ENCODE peak calls at places on chromosomes 5 and 9, in seven cellular contexts. J is A172; E is stimulated activated CD8-positive, alpha-beta memory T cell treated with anti-CD3 and anti-CD28 coated beads, Interleukin-12 subunit alpha, Interleukin-12 subunit beta, amount 100 ng/mL, for 1 hour; U is HFFc6; Q is AG09309; X is activated naive CD8-positive, alpha-beta T cell treated with anti-CD3 and anti-CD28 coated beads for 36 hours; R is osteocyte. B is an unnamed sample.

GRCh38 chr5:13987843-13988464 is 43.5 kb upstream of the DNAH5 start:
- DNase-seq in J (peak; percentile 81), E (no peak), U (peak; percentile 59), Q (no peak), X (peak; percentile 14), R (no peak), B (peak; percentile 46)

GRCh38 chr5:16864566-16864965 is 71.5 kb downstream of the MYO10 start:
- DNase-seq in J (no peak), E (no peak), U (no peak), Q (no peak), X (no peak), R (no peak), B (no peak)

GRCh38 chr5:176780951-176781350 is 29.4 kb upstream of the UNC5A start:
- DNase-seq in J (no peak), E (no peak), U (no peak), Q (no peak), X (no peak), R (peak; percentile 62), B (no peak)

GRCh38 chr5:151041577-151042268 is 21.3 kb downstream of the GPX3 start:
- DNase-seq in J (no peak), E (no peak), U (no peak), Q (no peak), X (no peak), R (no peak), B (no peak)

GRCh38 chr5:108747111-108748009 is at the start of gene FER:
- DNase-seq in J (peak; percentile 88), E (peak; percentile 16), U (peak; percentile 67), Q (no peak), X (peak; percentile 30), R (no peak), B (peak; percentile 35)

GRCh38 chr9:70940605-70941004 is 180.8 kb downstream of the TRPM3 start:
- DNase-seq in J (no peak), E (no peak), U (no peak), Q (no peak), X (no peak), R (no peak), B (no peak)

GRCh38 chr9:130289711-130290241 is 24.2 kb downstream of the HMCN2 start:
- DNase-seq in J (no peak), E (no peak), U (no peak), Q (no peak), X (no peak), R (no peak), B (no peak)

GRCh38 chr9:116081437-116082110 is 72.0 kb upstream of the PAPPA start:
- DNase-seq in J (no peak), E (no peak), U (no peak), Q (no peak), X (no peak), R (no peak), B (no peak)

GRCh38 chr5:57368010-57368409 is 114.6 kb downstream of the ACTBL2 start:
- DNase-seq in J (peak; percentile 6), E (no peak), U (peak; percentile 25), Q (peak; percentile 38), X (no peak), R (no peak), B (no peak)

GRCh38 chr5:137310051-137310730 is 188.9 kb downstream of the SPOCK1 start:
- DNase-seq in J (peak; percentile 94), E (no peak), U (peak; percentile 94), Q (peak; percentile 88), X (no peak), R (peak; percentile 11), B (no peak)

GRCh38 chr9:128372784-128373183 is 1.6 kb downstream of the URM1 start:
- DNase-seq in J (no peak), E (no peak), U (peak; percentile 41), Q (no peak), X (no peak), R (no peak), B (no peak)

GRCh38 chr5:126641387-126641786 is 40.6 kb downstream of the PHAX start:
- DNase-seq in J (no peak), E (no peak), U (no peak), Q (no peak), X (no peak), R (no peak), B (no peak)

GRCh38 chr5:91182763-91183162 is 200.4 kb downstream of the ARRDC3 start:
- DNase-seq in J (no peak), E (no peak), U (peak; percentile 15), Q (peak; percentile 16), X (no peak), R (no peak), B (no peak)

GRCh38 chr5:132439521-132440206 is 50.9 kb downstream of the IRF1 start:
- DNase-seq in J (peak; percentile 88), E (no peak), U (peak; percentile 83), Q (peak; percentile 81), X (no peak), R (no peak), B (no peak)

GRCh38 chr5:116441223-116441622 is 133.4 kb downstream of the SEMA6A start:
- DNase-seq in J (no peak), E (no peak), U (no peak), Q (no peak), X (no peak), R (no peak), B (no peak)

GRCh38 chr5:132629230-132629944 is 28.6 kb upstream of the IL13 start:
- DNase-seq in J (no peak), E (no peak), U (no peak), Q (no peak), X (no peak), R (no peak), B (no peak)

GRCh38 chr9:15231788-15232635 is 75.0 kb downstream of the TTC39B start:
- DNase-seq in J (no peak), E (no peak), U (no peak), Q (no peak), X (no peak), R (no peak), B (no peak)

GRCh38 chr5:60023255-60023654 is 129.7 kb upstream of the PDE4D start:
- DNase-seq in J (peak; percentile 50), E (no peak), U (no peak), Q (no peak), X (no peak), R (no peak), B (no peak)

GRCh38 chr5:137470111-137470920 is 28.8 kb downstream of the SPOCK1 start:
- DNase-seq in J (peak; percentile 97), E (no peak), U (peak; percentile 99), Q (peak; percentile 93), X (no peak), R (no peak), B (no peak)

GRCh38 chr5:125603321-125603720 is 819.9 kb upstream of the GRAMD2B start:
- DNase-seq in J (no peak), E (no peak), U (no peak), Q (no peak), X (no peak), R (no peak), B (no peak)

GRCh38 chr5:3429962-3430361 is 165.7 kb upstream of the IRX1 start:
- DNase-seq in J (no peak), E (no peak), U (no peak), Q (no peak), X (no peak), R (no peak), B (no peak)

GRCh38 chr9:77647659-77648457 is at the start of gene GNA14:
- DNase-seq in J (no peak), E (no peak), U (no peak), Q (no peak), X (peak; percentile 6), R (no peak), B (no peak)

GRCh38 chr9:77663754-77664153 is 15.6 kb upstream of the GNA14 start:
- DNase-seq in J (peak; percentile 28), E (no peak), U (no peak), Q (no peak), X (no peak), R (no peak), B (no peak)

GRCh38 chr9:27386759-27387158 is 89.8 kb upstream of the EQTN start:
- DNase-seq in J (no peak), E (no peak), U (no peak), Q (no peak), X (no peak), R (no peak), B (no peak)

GRCh38 chr5:373710-374602 is 52.4 kb downstream of the AHRR start:
- DNase-seq in J (no peak), E (peak; percentile 44), U (peak; percentile 43), Q (no peak), X (peak; percentile 95), R (peak; percentile 94), B (peak; percentile 13)

GRCh38 chr9:92716557-92716956 is 46.6 kb upstream of the IPPK start:
- DNase-seq in J (no peak), E (peak; percentile 78), U (no peak), Q (no peak), X (peak; percentile 76), R (peak; percentile 91), B (peak; percentile 87)

GRCh38 chr5:172223901-172224873 is 30.2 kb downstream of the EFCAB9 start:
- DNase-seq in J (no peak), E (no peak), U (no peak), Q (no peak), X (peak; percentile 60), R (no peak), B (no peak)

GRCh38 chr9:32589083-32589713 is 16.2 kb upstream of the NDUFB6 start:
- DNase-seq in J (peak; percentile 62), E (no peak), U (peak; percentile 45), Q (no peak), X (no peak), R (no peak), B (no peak)

GRCh38 chr9:108800632-108801099 is 55.1 kb downstream of the ACTL7B start:
- DNase-seq in J (no peak), E (no peak), U (no peak), Q (no peak), X (no peak), R (no peak), B (no peak)

GRCh38 chr9:98983295-98984268 is 39.9 kb downstream of the COL15A1 start:
- DNase-seq in J (peak; percentile 88), E (no peak), U (peak; percentile 94), Q (peak; percentile 63), X (no peak), R (no peak), B (no peak)

GRCh38 chr5:149853019-149853648 is 91.5 kb downstream of the PDE6A start:
- DNase-seq in J (peak; percentile 74), E (peak; percentile 19), U (peak; percentile 62), Q (peak; percentile 38), X (peak; percentile 14), R (no peak), B (peak; percentile 38)

GRCh38 chr5:142543951-142544753 is 141.7 kb downstream of the FGF1 start:
- DNase-seq in J (peak; percentile 22), E (no peak), U (peak; percentile 55), Q (no peak), X (no peak), R (no peak), B (no peak)

GRCh38 chr5:89399553-89399952 is 516.6 kb upstream of the MEF2C start:
- DNase-seq in J (no peak), E (no peak), U (no peak), Q (no peak), X (no peak), R (no peak), B (no peak)

B was measured in memory B cell.